ENCODE peak calls at places on chromosomes 5 and 9, in four cellular contexts. X, U, I and K are unnamed samples.

GRCh38 chr5:120678279-120678678 is 214.2 kb downstream of the PRR16 start:
- DNase-seq in X (peak), U (no peak), I (peak), K (no peak)

GRCh38 chr5:65055938-65056337 is 287.2 kb downstream of the CWC27 start:
- DNase-seq in X (no peak), U (no peak), I (no peak), K (no peak)

GRCh38 chr5:131538177-131538593 is 96.8 kb downstream of the RAPGEF6 start:
- DNase-seq in X (peak), U (no peak), I (no peak), K (no peak)

GRCh38 chr9:95024097-95024671 is 293.3 kb downstream of the FANCC start:
- DNase-seq in X (no peak), U (no peak), I (no peak), K (no peak)

GRCh38 chr9:98326402-98327248 is 71.2 kb upstream of the TBC1D2 start:
- DNase-seq in X (peak), U (no peak), I (peak), K (no peak)

GRCh38 chr5:129962506-129962905 is 58.2 kb downstream of the CHSY3 start:
- DNase-seq in X (no peak), U (no peak), I (no peak), K (no peak)

GRCh38 chr9:136287960-136288753 is 15.7 kb downstream of the CCDC187 start:
- DNase-seq in X (no peak), U (no peak), I (no peak), K (no peak)

GRCh38 chr5:177982072-177982727 is 13.8 kb downstream of the PROP1 start:
- DNase-seq in X (no peak), U (peak), I (no peak), K (no peak)

GRCh38 chr5:2383678-2384025 is 367.8 kb downstream of the IRX2 start:
- DNase-seq in X (no peak), U (no peak), I (no peak), K (no peak)

GRCh38 chr5:39231705-39232525 is 12.6 kb upstream of the FYB1 start:
- DNase-seq in X (no peak), U (peak), I (no peak), K (no peak)

GRCh38 chr9:137919649-137920101 is 42.1 kb downstream of the CACNA1B start:
- DNase-seq in X (no peak), U (no peak), I (no peak), K (no peak)

GRCh38 chr5:16406023-16406422 is 59.6 kb downstream of the ZNF622 start:
- DNase-seq in X (no peak), U (peak), I (no peak), K (no peak)

GRCh38 chr5:135217669-135218485 is 181.2 kb downstream of the MACROH2A1 start:
- DNase-seq in X (no peak), U (no peak), I (no peak), K (no peak)

GRCh38 chr9:70094747-70095146 is 51.1 kb downstream of the MAMDC2 start:
- DNase-seq in X (no peak), U (no peak), I (no peak), K (no peak)

GRCh38 chr9:132078369-132079356 is 1.0 kb downstream of the MED27 start:
- DNase-seq in X (peak), U (peak), I (no peak), K (no peak)

GRCh38 chr9:76107487-76107886 is 217.0 kb downstream of the PCSK5 start:
- DNase-seq in X (no peak), U (no peak), I (no peak), K (no peak)

GRCh38 chr5:124706729-124707361 is 39.6 kb downstream of the ZNF608 start:
- DNase-seq in X (peak), U (no peak), I (peak), K (peak)

GRCh38 chr5:149702953-149703646 is 27.0 kb upstream of the PPARGC1B start:
- DNase-seq in X (no peak), U (no peak), I (no peak), K (no peak)

GRCh38 chr5:109852371-109853160 is 162.8 kb downstream of the MAN2A1 start:
- DNase-seq in X (peak), U (no peak), I (no peak), K (no peak)

GRCh38 chr9:120863833-120864232 is 13.2 kb downstream of the PHF19 start:
- DNase-seq in X (no peak), U (no peak), I (no peak), K (no peak)

GRCh38 chr5:172973127-172973916 is 10.2 kb upstream of the ATP6V0E1 start:
- DNase-seq in X (peak), U (no peak), I (no peak), K (no peak)

GRCh38 chr9:22210262-22210661 is 201.2 kb upstream of the CDKN2B start:
- DNase-seq in X (no peak), U (peak), I (no peak), K (no peak)

GRCh38 chr5:146291421-146292074 is 47.1 kb upstream of the POU4F3 start:
- DNase-seq in X (peak), U (no peak), I (no peak), K (no peak)

GRCh38 chr5:138661991-138662434 is 86.8 kb upstream of the HSPA9 start:
- DNase-seq in X (no peak), U (no peak), I (no peak), K (no peak)

GRCh38 chr5:156414381-156414780 is 87.4 kb downstream of the SGCD start:
- DNase-seq in X (peak), U (no peak), I (no peak), K (no peak)

GRCh38 chr5:24817966-24818365 is 173.2 kb upstream of the CDH10 start:
- DNase-seq in X (no peak), U (no peak), I (no peak), K (no peak)

GRCh38 chr9:76887003-76887821 is 18.7 kb downstream of the PRUNE2 start:
- DNase-seq in X (no peak), U (no peak), I (no peak), K (no peak)

GRCh38 chr5:78182838-78183237 is 111.7 kb downstream of the AP3B1 start:
- DNase-seq in X (no peak), U (no peak), I (no peak), K (no peak)

GRCh38 chr5:501833-502184 is 22.4 kb downstream of the SLC9A3 start:
- DNase-seq in X (no peak), U (no peak), I (no peak), K (no peak)

GRCh38 chr9:134223091-134223490 is 58.7 kb upstream of the RNU6ATAC start:
- DNase-seq in X (peak), U (no peak), I (no peak), K (no peak)

GRCh38 chr5:156375895-156376495 is 49.0 kb downstream of the SGCD start:
- DNase-seq in X (no peak), U (no peak), I (no peak), K (no peak)

GRCh38 chr5:97508864-97509263 is 325.8 kb upstream of the RIOK2 start:
- DNase-seq in X (no peak), U (no peak), I (no peak), K (no peak)

GRCh38 chr9:37596504-37596903 is 4.1 kb upstream of the TOMM5 start:
- DNase-seq in X (peak), U (no peak), I (no peak), K (no peak)

GRCh38 chr9:105757496-105758251 is 63.3 kb downstream of the TMEM38B start:
- DNase-seq in X (no peak), U (no peak), I (no peak), K (no peak)

GRCh38 chr5:2130361-2130760 is 247.6 kb upstream of the IRX4 start:
- DNase-seq in X (no peak), U (no peak), I (no peak), K (no peak)

GRCh38 chr5:10701567-10702039 is 59.4 kb downstream of the DAP start:
- DNase-seq in X (peak), U (peak), I (no peak), K (no peak)

GRCh38 chr5:112228672-112229071 is 190.4 kb downstream of the EPB41L4A start:
- DNase-seq in X (peak), U (peak), I (no peak), K (peak)

GRCh38 chr5:142871880-142872200 is 101.7 kb downstream of the ARHGAP26 start:
- DNase-seq in X (peak), U (no peak), I (no peak), K (no peak)

GRCh38 chr9:38298503-38298902 is 94.0 kb upstream of the ALDH1B1 start:
- DNase-seq in X (no peak), U (no peak), I (no peak), K (no peak)

GRCh38 chr5:112077180-112077579 is 320.2 kb upstream of the NREP start:
- DNase-seq in X (peak), U (no peak), I (no peak), K (no peak)

DNA sequence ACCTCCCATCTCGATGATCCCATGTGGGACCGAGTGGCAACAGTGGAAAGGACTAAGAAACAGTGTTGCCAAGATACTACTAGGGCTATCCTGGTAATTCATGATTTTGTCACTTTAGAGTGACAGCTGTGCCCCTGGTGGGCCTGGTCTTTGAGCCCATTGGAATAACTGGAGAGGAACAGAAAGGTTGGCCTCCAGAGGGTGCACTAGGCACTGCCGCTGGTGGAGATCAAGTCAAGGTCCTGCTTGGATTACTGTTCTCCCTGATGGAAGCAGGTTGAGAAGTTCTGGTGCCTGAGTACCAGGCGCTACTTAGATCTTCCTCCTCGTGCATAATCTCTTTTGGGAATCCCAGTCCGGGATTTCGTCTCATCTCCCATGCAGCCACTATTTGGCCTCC is 129.6 kb downstream of the SEC61B start:
- DNase-seq in X (no peak), U (no peak), I (no peak), K (no peak)
- TF ChIP-seq CTCF in X (no peak), U (no peak), I (no peak), K (no peak)

DNA sequence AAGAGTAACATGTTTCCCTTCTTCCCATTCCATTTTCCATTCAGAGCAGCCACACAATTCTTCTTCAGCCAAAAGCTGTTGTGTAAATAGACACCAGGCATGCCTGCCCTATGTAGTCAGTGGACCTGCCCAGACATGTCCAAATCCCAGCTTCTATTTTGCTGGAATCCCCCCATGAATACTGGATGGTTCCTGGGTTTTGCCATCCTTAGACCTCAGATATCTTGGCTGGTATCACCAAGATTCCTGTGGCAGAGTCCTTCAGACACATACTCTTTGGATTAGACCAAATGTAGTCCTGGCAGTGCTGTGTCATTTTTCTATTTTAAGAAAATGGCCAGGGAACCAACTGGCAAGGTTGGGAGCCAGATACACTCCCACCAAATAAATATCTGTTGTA is 10.3 kb downstream of the FST start:
- DNase-seq in X (peak), U (no peak), I (peak), K (peak)
- TF ChIP-seq CTCF in X (no peak), U (no peak), I (no peak), K (no peak)

GRCh38 chr9:128727626-128728248 is 3.8 kb upstream of the ZDHHC12 start:
- DNase-seq in X (no peak), U (no peak), I (no peak), K (no peak)

GRCh38 chr9:128723352-128723865 is 518 bp downstream of the ZDHHC12 start:
- DNase-seq in X (no peak), U (no peak), I (no peak), K (no peak)

GRCh38 chr9:128723866-128724743 is at the start of gene ZDHHC12:
- DNase-seq in X (peak), U (peak), I (peak), K (peak)

GRCh38 chr9:128722380-128723351 is 1.3 kb downstream of the ZDHHC12 start:
- DNase-seq in X (no peak), U (no peak), I (no peak), K (no peak)

GRCh38 chr9:128724744-128725211 is 851 bp upstream of the ZDHHC12 start:
- DNase-seq in X (peak), U (peak), I (peak), K (peak)
- TF ChIP-seq CTCF in X (no peak), U (peak), I (no peak), K (no peak)

GRCh38 chr5:90606539-90606938 is 47.9 kb downstream of the ADGRV1 start:
- DNase-seq in X (no peak), U (no peak), I (no peak), K (no peak)
- TF ChIP-seq CTCF in X (peak), U (peak), I (peak), K (no peak)

DNA sequence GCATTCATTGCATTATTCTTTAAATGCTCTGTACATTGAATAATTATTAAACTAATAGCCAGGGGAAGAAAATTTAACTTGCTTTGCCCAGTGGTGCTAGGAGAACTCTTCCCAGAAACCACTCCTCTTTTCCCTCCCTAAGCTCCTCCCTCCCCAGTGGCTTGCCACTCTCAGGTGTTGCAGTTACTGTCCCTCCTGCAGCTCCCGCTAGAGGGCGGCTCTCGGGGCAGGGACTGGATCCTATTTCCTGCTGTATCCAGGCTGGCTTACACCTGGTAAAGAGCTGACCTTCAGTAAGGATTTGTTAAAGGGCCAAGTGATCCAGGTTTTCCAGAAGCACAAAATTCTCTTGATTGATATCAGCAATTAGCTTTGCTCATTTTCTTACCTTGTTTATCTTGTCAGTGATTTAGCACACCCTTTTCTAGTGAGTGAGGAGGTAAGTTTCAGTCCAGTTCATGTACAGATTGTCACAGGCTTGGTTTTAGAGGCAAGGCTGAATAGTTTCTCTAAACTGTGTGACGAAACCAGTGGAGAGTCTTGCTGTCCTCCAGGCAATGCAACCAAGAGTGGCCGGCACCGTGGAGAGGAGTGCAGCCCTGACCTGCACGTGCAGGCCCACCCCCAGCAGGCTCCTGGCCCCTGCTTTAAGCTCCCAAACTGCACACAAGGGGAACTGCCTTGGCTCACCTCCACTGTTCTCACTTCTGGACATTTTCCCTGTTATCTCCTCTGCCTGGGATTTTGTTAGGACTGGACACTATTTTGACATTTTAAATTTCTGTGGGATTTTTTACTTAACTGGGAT is 423.8 kb downstream of the SPOCK1 start:
- DNase-seq in X (peak), U (peak), I (no peak), K (no peak)
- TF ChIP-seq CTCF in X (peak), U (peak), I (peak), K (peak)

DNA sequence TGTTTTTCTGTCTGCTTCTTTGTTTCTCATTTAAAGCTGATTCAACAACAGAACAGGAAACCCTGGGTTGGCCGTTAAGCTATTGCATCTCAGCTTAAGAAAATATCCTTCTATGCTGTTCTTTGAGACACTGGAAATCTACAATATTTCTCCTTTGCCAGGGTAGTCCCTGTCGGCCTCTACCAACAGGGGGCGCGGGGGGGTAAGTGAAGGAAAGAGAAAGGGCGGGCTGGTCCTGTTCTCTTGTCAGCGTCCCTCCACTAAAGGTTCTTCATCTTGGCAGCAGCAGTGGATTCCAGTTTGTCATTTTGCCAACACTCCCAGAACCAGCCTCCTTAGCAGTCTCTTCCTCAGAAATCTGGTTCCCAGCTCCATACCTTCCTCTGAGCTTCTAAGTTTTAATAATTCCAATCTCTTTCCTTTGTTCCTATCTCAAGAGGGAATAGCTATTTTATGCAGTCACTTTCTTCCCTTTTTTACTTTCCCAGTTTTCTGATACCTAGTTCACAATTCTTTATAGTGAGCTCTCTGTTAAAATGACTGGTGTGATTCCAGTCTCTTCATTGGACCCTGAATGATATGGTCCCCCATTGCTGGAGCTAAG is 222.3 kb downstream of the GLIS3 start:
- DNase-seq in X (peak), U (peak), I (peak), K (peak)
- TF ChIP-seq CTCF in X (peak), U (peak), I (peak), K (peak)

GRCh38 chr5:53733853-53734252 is 173.4 kb downstream of the NDUFS4 start:
- DNase-seq in X (no peak), U (no peak), I (no peak), K (no peak)
- TF ChIP-seq CTCF in X (no peak), U (peak), I (no peak), K (no peak)

DNA sequence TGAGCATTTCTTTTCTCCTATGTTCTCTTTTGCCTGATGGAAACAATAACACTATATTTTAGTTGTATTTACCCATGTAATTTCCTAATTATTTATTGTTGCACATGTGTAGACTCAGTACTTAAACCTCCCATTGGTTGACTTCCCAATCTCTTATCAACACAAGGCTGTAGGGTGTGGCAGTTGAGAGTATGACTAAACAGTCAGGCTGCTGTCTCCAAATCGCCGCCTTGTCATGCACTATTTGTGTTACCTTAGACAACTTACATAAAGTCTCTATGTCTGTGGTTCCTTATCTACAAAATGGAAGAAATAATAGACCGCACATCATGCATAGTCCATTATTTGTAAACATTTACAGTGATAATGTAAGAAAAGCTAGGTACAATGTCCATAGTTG is 68.9 kb upstream of the EFNA5 start:
- DNase-seq in X (no peak), U (peak), I (no peak), K (no peak)
- TF ChIP-seq CTCF in X (no peak), U (no peak), I (no peak), K (no peak)